ENCODE peak calls at places on chromosomes 5 and 9, in ten cellular contexts. One of them, this sample, is unnamed.

GRCh38 chr9:126151671-126152050 is 175.0 kb upstream of the MVB12B start:
- DNase-seq in HT1080: no peak
- DNase-seq in pancreas: no peak
- DNase-seq in bronchial epithelial cell: peak
- DNase-seq in ureter: peak
- DNase-seq in stimulated activated CD4-positive, alpha-beta T cell treated with anti-CD3 and anti-CD28 coated beads, Interleukin-1b, Interleukin-23, amount 100 ng/mL, for 24 hours: no peak
- DNase-seq in NCI-H2081: peak
- DNase-seq in AG08396: peak
- DNase-seq in NCI-H774: peak
- DNase-seq in posterior vena cava: peak
- DNase-seq in this sample: no peak

GRCh38 chr9:133113163-133113927 is 7.7 kb downstream of the RALGDS start:
- DNase-seq in stimulated activated CD4-positive, alpha-beta T cell treated with anti-CD3 and anti-CD28 coated beads, Interleukin-1b, Interleukin-23, amount 100 ng/mL, for 24 hours: no peak
- DNase-seq in NCI-H2081: no peak
- DNase-seq in AG08396: no peak
- DNase-seq in posterior vena cava: peak
- DNase-seq in pancreas: peak
- DNase-seq in bronchial epithelial cell: no peak
- DNase-seq in HT1080: peak
- DNase-seq in NCI-H774: no peak
- DNase-seq in ureter: no peak
- DNase-seq in this sample: peak

GRCh38 chr5:54378707-54379106 is 68.3 kb upstream of the ARL15 start:
- DNase-seq in HT1080: no peak
- DNase-seq in ureter: no peak
- DNase-seq in AG08396: no peak
- DNase-seq in bronchial epithelial cell: no peak
- DNase-seq in posterior vena cava: no peak
- DNase-seq in pancreas: no peak
- DNase-seq in NCI-H2081: no peak
- DNase-seq in stimulated activated CD4-positive, alpha-beta T cell treated with anti-CD3 and anti-CD28 coated beads, Interleukin-1b, Interleukin-23, amount 100 ng/mL, for 24 hours: no peak
- DNase-seq in NCI-H774: no peak
- DNase-seq in this sample: no peak

GRCh38 chr5:132270345-132270685 is 12.8 kb downstream of the PDLIM4 start:
- DNase-seq in NCI-H2081: no peak
- DNase-seq in ureter: peak
- DNase-seq in bronchial epithelial cell: no peak
- DNase-seq in posterior vena cava: no peak
- DNase-seq in HT1080: no peak
- DNase-seq in NCI-H774: no peak
- DNase-seq in AG08396: no peak
- DNase-seq in pancreas: no peak
- DNase-seq in stimulated activated CD4-positive, alpha-beta T cell treated with anti-CD3 and anti-CD28 coated beads, Interleukin-1b, Interleukin-23, amount 100 ng/mL, for 24 hours: no peak
- DNase-seq in this sample: no peak

GRCh38 chr5:8176101-8176693 is 307.2 kb downstream of the MTRR start:
- DNase-seq in NCI-H2081: no peak
- DNase-seq in pancreas: no peak
- DNase-seq in AG08396: no peak
- DNase-seq in ureter: no peak
- DNase-seq in HT1080: no peak
- DNase-seq in posterior vena cava: no peak
- DNase-seq in bronchial epithelial cell: no peak
- DNase-seq in NCI-H774: no peak
- DNase-seq in stimulated activated CD4-positive, alpha-beta T cell treated with anti-CD3 and anti-CD28 coated beads, Interleukin-1b, Interleukin-23, amount 100 ng/mL, for 24 hours: no peak
- DNase-seq in this sample: peak

GRCh38 chr5:34957857-34958690 is 28.7 kb downstream of the DNAJC21 start:
- DNase-seq in bronchial epithelial cell: peak
- DNase-seq in ureter: no peak
- DNase-seq in stimulated activated CD4-positive, alpha-beta T cell treated with anti-CD3 and anti-CD28 coated beads, Interleukin-1b, Interleukin-23, amount 100 ng/mL, for 24 hours: no peak
- DNase-seq in HT1080: peak
- DNase-seq in AG08396: peak
- DNase-seq in posterior vena cava: no peak
- DNase-seq in NCI-H2081: peak
- DNase-seq in pancreas: no peak
- DNase-seq in NCI-H774: no peak
- DNase-seq in this sample: peak

GRCh38 chr9:136182850-136183422 is 22.0 kb downstream of the LHX3 start:
- DNase-seq in NCI-H774: no peak
- DNase-seq in HT1080: no peak
- DNase-seq in ureter: no peak
- DNase-seq in bronchial epithelial cell: no peak
- DNase-seq in AG08396: no peak
- DNase-seq in stimulated activated CD4-positive, alpha-beta T cell treated with anti-CD3 and anti-CD28 coated beads, Interleukin-1b, Interleukin-23, amount 100 ng/mL, for 24 hours: no peak
- DNase-seq in posterior vena cava: no peak
- DNase-seq in NCI-H2081: no peak
- DNase-seq in pancreas: peak
- DNase-seq in this sample: peak

GRCh38 chr9:122151267-122151828 is 8.2 kb downstream of the NDUFA8 start:
- DNase-seq in AG08396: no peak
- DNase-seq in ureter: no peak
- DNase-seq in NCI-H774: no peak
- DNase-seq in stimulated activated CD4-positive, alpha-beta T cell treated with anti-CD3 and anti-CD28 coated beads, Interleukin-1b, Interleukin-23, amount 100 ng/mL, for 24 hours: no peak
- DNase-seq in NCI-H2081: no peak
- DNase-seq in pancreas: no peak
- DNase-seq in posterior vena cava: no peak
- DNase-seq in bronchial epithelial cell: no peak
- DNase-seq in HT1080: no peak
- DNase-seq in this sample: no peak

GRCh38 chr5:166907314-166907713 is 1384.1 kb upstream of the WWC1 start:
- DNase-seq in NCI-H774: no peak
- DNase-seq in pancreas: no peak
- DNase-seq in posterior vena cava: no peak
- DNase-seq in ureter: no peak
- DNase-seq in AG08396: no peak
- DNase-seq in bronchial epithelial cell: peak
- DNase-seq in HT1080: peak
- DNase-seq in stimulated activated CD4-positive, alpha-beta T cell treated with anti-CD3 and anti-CD28 coated beads, Interleukin-1b, Interleukin-23, amount 100 ng/mL, for 24 hours: no peak
- DNase-seq in NCI-H2081: no peak
- DNase-seq in this sample: no peak

This sample was measured in osteoblast.